ENCODE peak calls at places on chromosome 9, in nine cellular contexts. D is stomach, S is HFF-Myc, N is lower lobe of right lung, E is astrocyte of the spinal cord, X is SK-N-MC, V is cardiac fibroblast, M is epithelial cell of proximal tubule, Z is GM06990. O is an unnamed sample.

GRCh38 chr9:5510360-5510931 is at the start of gene PDCD1LG2:
- DNase-seq in V (peak), X (no peak), Z (peak), M (no peak), E (peak), S (peak), D (no peak), N (no peak), O (peak)

GRCh38 chr9:111158375-111158774 is 120.1 kb upstream of the LPAR1 start:
- DNase-seq in X (peak), N (no peak), Z (no peak), D (no peak), V (no peak), S (peak), E (peak), M (no peak), O (no peak)

GRCh38 chr9:78121488-78121887 is 89.9 kb upstream of the GNAQ start:
- DNase-seq in M (no peak), E (peak), S (no peak), X (peak), N (peak), Z (no peak), D (peak), V (peak), O (peak)

GRCh38 chr9:12859704-12860251 is 85.0 kb downstream of the LURAP1L start:
- DNase-seq in E (peak), D (no peak), M (no peak), S (no peak), X (no peak), V (peak), Z (no peak), N (no peak), O (peak)

GRCh38 chr9:98374385-98375051 is 119.1 kb upstream of the TBC1D2 start:
- DNase-seq in V (peak), N (no peak), Z (no peak), M (peak), S (peak), X (no peak), E (peak), D (peak), O (peak)

GRCh38 chr9:130857864-130858730 is 23.0 kb downstream of the ABL1 start:
- DNase-seq in E (peak), M (peak), X (no peak), S (no peak), D (no peak), V (peak), Z (no peak), N (no peak), O (peak)

GRCh38 chr9:121773954-121774714 is 122.7 kb downstream of the DAB2IP start:
- DNase-seq in N (peak), V (no peak), M (no peak), X (no peak), E (no peak), D (no peak), S (no peak), Z (no peak), O (no peak)

GRCh38 chr9:83932001-83932400 is 10.8 kb upstream of the KIF27 start:
- DNase-seq in Z (no peak), N (no peak), M (no peak), X (peak), S (no peak), D (no peak), E (no peak), V (peak), O (no peak)

GRCh38 chr9:32579706-32580331 is 6.9 kb upstream of the NDUFB6 start:
- DNase-seq in N (peak), S (peak), D (peak), E (peak), M (no peak), X (peak), V (peak), Z (no peak), O (peak)

GRCh38 chr9:21233258-21233657 is 5.2 kb upstream of the IFNA17 start:
- DNase-seq in D (no peak), X (no peak), N (no peak), M (no peak), S (no peak), Z (no peak), V (no peak), E (no peak), O (no peak)

GRCh38 chr9:70519912-70520724 is 105.7 kb upstream of the KLF9 start:
- DNase-seq in E (no peak), X (no peak), N (no peak), V (no peak), M (no peak), S (no peak), Z (no peak), D (no peak), O (no peak)
- H3K4me3 ChIP-seq in E (no peak), X (no peak), N (no peak), V (no peak), M (no peak), S (no peak), Z (no peak), D (no peak), O (no peak)

GRCh38 chr9:119366909-119367690 is 2.1 kb downstream of the BRINP1 start:
- DNase-seq in Z (no peak), M (no peak), N (no peak), E (no peak), S (no peak), V (no peak), X (no peak), D (no peak), O (no peak)

GRCh38 chr9:119369670-119370366 is 583 bp upstream of the BRINP1 start:
- DNase-seq in Z (no peak), N (no peak), X (no peak), M (no peak), E (no peak), V (no peak), D (no peak), S (no peak), O (no peak)

GRCh38 chr9:119368681-119369581 is at the start of gene BRINP1:
- DNase-seq in X (no peak), N (no peak), D (no peak), E (peak), M (no peak), S (no peak), Z (no peak), V (peak), O (peak)

GRCh38 chr9:119370816-119371215 is 1.6 kb upstream of the BRINP1 start:
- DNase-seq in X (no peak), E (peak), S (peak), V (peak), D (no peak), N (no peak), Z (no peak), M (no peak), O (peak)

GRCh38 chr9:119368179-119368578 is 1.1 kb downstream of the BRINP1 start:
- DNase-seq in V (no peak), X (no peak), S (no peak), Z (no peak), D (no peak), M (no peak), N (no peak), E (no peak), O (no peak)
- H3K4me3 ChIP-seq in V (no peak), X (peak), S (no peak), Z (no peak), D (no peak), M (peak), N (no peak), E (no peak), O (no peak)

DNA sequence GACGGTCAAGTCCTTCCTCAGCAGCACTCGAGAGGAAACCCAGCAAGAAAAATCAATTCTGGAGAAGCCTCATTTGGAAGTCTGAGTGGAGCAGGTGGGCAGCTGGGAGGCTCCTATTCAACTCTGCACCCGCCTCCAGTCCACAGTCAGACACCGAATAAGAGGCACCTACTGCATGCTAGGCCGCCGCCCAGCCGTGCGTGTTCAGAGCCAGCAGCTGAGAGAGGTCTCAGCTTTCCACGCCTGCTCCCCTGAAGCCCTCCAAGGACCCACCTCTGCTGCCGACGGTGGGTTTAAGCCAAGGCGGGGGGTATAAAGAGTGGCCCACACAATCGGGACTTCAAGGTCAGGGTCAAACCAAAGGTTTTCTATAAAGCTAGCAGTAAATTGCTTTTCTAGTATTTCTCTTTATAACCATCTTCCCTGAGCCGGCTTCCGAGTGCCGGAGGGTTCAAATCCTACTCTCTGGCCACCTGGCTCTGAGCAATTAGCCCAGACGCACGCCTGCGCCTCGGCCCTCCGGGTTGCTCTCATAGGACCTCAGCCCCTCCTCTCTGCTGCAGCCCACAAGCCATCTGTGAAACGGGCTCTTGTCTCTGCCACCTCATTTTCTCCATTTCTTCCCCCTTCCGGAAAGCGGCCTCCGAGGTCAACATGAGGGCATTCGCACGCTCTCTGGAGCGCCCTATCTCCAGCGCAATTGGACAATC is 41.8 kb downstream of the VAV2 start:
- DNase-seq in E (no peak), X (no peak), M (no peak), N (peak), V (peak), Z (no peak), D (no peak), S (peak), O (peak)
- H3K4me3 ChIP-seq in E (no peak), X (peak), M (no peak), N (no peak), V (peak), Z (no peak), D (no peak), S (no peak), O (peak)

DNA sequence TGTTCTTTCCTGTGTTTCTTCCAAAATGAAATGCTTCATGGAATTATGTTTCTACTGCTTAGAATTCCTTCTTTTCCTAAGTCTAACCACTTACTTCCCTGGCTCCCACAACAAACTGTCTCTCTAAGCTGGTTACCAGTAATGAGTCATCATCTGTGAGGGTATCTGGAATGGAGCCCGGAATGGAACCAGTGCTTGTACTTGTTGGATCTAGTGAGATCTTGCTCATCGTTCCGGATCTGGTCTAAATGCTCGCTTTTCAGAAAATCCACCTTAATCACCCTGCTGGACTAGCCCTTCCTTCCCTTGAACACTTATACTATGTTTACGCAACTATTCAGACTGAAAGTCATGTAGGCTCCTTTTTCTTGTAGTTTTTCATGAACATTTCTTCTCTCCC is 184.8 kb downstream of the PBX3 start:
- DNase-seq in X (no peak), Z (no peak), M (peak), N (no peak), S (peak), D (no peak), V (peak), E (peak), O (peak)
- H3K4me3 ChIP-seq in X (no peak), Z (no peak), M (no peak), N (no peak), S (no peak), D (no peak), V (no peak), E (no peak), O (no peak)

DNA sequence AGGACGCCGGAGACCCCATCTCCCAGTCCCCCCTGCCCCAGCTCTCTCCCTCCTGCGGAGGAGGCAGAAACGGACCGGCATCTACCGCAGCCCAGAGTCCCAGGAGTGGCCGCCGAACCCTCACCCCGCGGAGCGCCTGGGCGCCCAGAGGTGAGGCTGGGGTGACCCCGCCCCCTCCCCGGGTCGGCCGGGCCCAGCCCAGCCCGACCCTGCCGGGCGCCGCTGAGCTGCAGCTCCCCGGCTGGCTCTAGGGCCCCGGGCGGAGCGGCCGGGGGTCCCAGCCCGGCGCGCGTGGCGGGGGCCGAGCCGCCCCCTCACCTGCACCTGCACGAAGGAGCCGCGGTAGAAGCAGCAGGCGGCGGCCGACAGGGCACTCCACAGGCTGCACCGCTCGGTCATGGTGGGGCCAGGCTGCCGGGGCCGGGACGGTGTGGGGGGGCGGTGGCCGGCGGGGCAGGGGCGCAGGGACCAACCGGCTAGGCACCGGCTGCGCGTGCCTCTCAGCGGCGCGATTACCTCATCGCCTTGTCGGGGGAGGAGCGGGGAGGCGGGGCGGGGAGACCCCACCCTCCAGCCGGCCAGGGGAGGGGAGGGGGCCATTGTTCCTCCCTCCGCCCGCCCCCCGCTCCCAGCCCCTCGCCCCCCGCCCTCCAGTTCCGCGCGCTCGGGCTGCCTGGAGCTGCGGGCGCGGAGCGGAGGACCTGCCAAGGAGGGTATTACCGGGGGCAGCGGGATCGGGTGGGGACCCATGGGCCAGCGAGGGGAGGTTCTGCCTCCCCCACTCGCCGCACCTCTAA is 19.9 kb upstream of the TOR2A start:
- DNase-seq in D (no peak), N (no peak), Z (no peak), E (no peak), S (no peak), X (no peak), V (no peak), M (no peak), O (no peak)
- H3K4me3 ChIP-seq in D (no peak), N (peak), Z (no peak), E (no peak), S (no peak), X (peak), V (no peak), M (no peak), O (no peak)

DNA sequence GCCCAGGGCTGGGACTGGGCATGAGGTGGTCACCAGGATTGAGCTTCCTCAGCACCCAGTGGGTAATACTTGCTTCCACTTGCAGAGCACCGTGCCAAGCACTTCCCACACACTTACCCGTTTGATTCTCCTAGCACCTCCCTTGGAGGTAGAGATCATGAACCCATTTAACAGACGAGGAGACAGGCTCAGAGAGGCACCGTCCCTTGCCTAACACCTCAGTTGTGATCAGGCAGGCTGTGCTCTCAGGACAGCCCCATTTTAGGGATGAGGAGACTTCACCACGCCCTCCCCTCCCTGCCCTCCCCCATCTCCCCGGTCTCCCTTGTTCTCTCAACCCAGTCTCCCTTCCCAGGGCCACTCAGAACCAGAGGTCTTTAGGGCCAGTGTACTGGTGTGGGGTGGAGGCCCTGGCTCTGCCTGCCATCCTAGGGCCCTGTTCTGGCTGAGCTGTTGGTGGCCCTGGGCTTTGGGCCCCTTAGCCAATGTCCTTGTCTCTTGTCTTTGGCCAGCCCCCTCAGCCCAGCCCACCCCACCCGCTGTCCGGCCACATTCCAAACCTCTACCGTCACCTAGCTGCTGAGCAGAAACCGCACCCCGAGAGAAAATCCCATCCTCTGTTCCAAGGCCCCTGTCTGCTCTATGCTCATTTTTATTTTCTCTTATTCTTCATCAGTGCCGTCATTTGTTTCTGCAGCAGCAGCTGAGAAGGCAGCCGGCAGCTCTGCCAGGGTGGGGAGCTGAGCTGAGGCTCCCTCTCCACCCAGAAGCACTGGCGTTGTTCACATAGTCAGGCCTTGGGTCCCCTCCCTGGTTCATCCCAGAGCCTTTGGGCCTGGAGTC is 33.8 kb downstream of the OLFML2A start:
- DNase-seq in E (peak), D (no peak), N (no peak), V (peak), S (no peak), M (no peak), X (no peak), Z (no peak), O (peak)
- H3K4me3 ChIP-seq in E (no peak), D (no peak), N (no peak), V (no peak), S (no peak), M (no peak), X (no peak), Z (no peak), O (no peak)

O was measured in choroid plexus epithelial cell.